ENCODE peak calls at places on chromosomes 13 and 19, in five cellular contexts. E, J, K, W and V are unnamed samples.

GRCh38 chr13:74452176-74452575 is 318.0 kb upstream of the KLF12 start:
- DNase-seq in K (no peak), E (no peak), W (peak), J (no peak), V (no peak)

GRCh38 chr19:29211562-29212416 is 1.2 kb downstream of the UQCRFS1 start:
- DNase-seq in E (no peak), K (no peak), J (no peak), W (peak), V (no peak)

GRCh38 chr13:25682221-25682620 is 310.4 kb downstream of the ATP8A2 start:
- DNase-seq in K (no peak), E (no peak), J (no peak), W (no peak), V (no peak)

GRCh38 chr13:73310366-73310765 is 251.6 kb downstream of the KLF5 start:
- DNase-seq in E (no peak), J (no peak), K (no peak), W (no peak), V (no peak)

GRCh38 chr19:30909216-30909615 is 440.0 kb downstream of the TSHZ3 start:
- DNase-seq in J (no peak), E (no peak), W (no peak), K (no peak), V (no peak)

GRCh38 chr19:39544201-39544903 is 4.4 kb upstream of the EID2 start:
- DNase-seq in J (no peak), W (peak), K (no peak), E (no peak), V (no peak)

GRCh38 chr13:92989301-92989700 is 237.3 kb upstream of the GPC6 start:
- DNase-seq in K (no peak), E (no peak), W (no peak), J (no peak), V (no peak)

GRCh38 chr19:15118248-15118647 is 11.0 kb downstream of the SYDE1 start:
- DNase-seq in W (no peak), J (no peak), E (no peak), K (no peak), V (no peak)

GRCh38 chr19:39166571-39167391 is 30.0 kb upstream of the NCCRP1 start:
- DNase-seq in E (no peak), K (no peak), W (no peak), J (peak), V (no peak)

GRCh38 chr13:28147489-28147888 is 9.1 kb downstream of the PAN3 start:
- DNase-seq in W (no peak), K (no peak), J (no peak), E (no peak), V (no peak)

GRCh38 chr19:532578-533484 is 1.3 kb downstream of the CDC34 start:
- DNase-seq in J (peak), K (no peak), E (peak), W (peak), V (no peak)

GRCh38 chr13:64234255-64234654 is 2818.6 kb upstream of the PCDH20 start:
- DNase-seq in W (peak), K (no peak), E (no peak), J (no peak), V (no peak)

GRCh38 chr19:2046046-2046907 is 4.8 kb downstream of the MKNK2 start:
- DNase-seq in W (no peak), E (no peak), K (no peak), J (no peak), V (no peak)

GRCh38 chr19:2048104-2048958 is 2.7 kb downstream of the MKNK2 start:
- DNase-seq in W (no peak), K (no peak), J (no peak), E (no peak), V (no peak)

GRCh38 chr19:2045501-2046045 is 5.5 kb downstream of the MKNK2 start:
- DNase-seq in J (no peak), K (no peak), E (no peak), W (no peak), V (no peak)

GRCh38 chr19:2047449-2048103 is 3.5 kb downstream of the MKNK2 start:
- DNase-seq in J (peak), K (no peak), W (no peak), E (no peak), V (no peak)

GRCh38 chr19:2047076-2047448 is 4.0 kb downstream of the MKNK2 start:
- DNase-seq in K (no peak), J (no peak), E (no peak), W (no peak), V (no peak)
- H3K4me3 ChIP-seq in K (peak), J (no peak), E (no peak), W (no peak), V (no peak)

GRCh38 chr13:40230833-40231266 is 435.6 kb downstream of the FOXO1 start:
- DNase-seq in K (no peak), E (no peak), W (peak), J (no peak), V (no peak)
- H3K27ac ChIP-seq in K (no peak), E (no peak), W (no peak), J (peak), V (no peak)

GRCh38 chr19:33622505-33622808 is 704 bp downstream of the CHST8 start:
- DNase-seq in J (no peak), K (no peak), E (no peak), W (peak), V (no peak)
- H3K4me3 ChIP-seq in J (peak), K (peak), E (no peak), W (peak), V (no peak)

GRCh38 chr19:53540091-53540490 is 2.1 kb downstream of the ZNF331 start:
- DNase-seq in K (no peak), J (no peak), E (no peak), W (no peak), V (no peak)

GRCh38 chr19:53541971-53542370 is 4.0 kb downstream of the ZNF331 start:
- DNase-seq in W (no peak), E (no peak), J (no peak), K (no peak), V (no peak)

GRCh38 chr19:53549354-53549753 is 11.4 kb downstream of the ZNF331 start:
- DNase-seq in W (peak), E (no peak), K (no peak), J (no peak), V (no peak)

GRCh38 chr19:53546766-53547541 is 9.0 kb downstream of the ZNF331 start:
- DNase-seq in E (no peak), J (no peak), K (no peak), W (no peak), V (no peak)

DNA sequence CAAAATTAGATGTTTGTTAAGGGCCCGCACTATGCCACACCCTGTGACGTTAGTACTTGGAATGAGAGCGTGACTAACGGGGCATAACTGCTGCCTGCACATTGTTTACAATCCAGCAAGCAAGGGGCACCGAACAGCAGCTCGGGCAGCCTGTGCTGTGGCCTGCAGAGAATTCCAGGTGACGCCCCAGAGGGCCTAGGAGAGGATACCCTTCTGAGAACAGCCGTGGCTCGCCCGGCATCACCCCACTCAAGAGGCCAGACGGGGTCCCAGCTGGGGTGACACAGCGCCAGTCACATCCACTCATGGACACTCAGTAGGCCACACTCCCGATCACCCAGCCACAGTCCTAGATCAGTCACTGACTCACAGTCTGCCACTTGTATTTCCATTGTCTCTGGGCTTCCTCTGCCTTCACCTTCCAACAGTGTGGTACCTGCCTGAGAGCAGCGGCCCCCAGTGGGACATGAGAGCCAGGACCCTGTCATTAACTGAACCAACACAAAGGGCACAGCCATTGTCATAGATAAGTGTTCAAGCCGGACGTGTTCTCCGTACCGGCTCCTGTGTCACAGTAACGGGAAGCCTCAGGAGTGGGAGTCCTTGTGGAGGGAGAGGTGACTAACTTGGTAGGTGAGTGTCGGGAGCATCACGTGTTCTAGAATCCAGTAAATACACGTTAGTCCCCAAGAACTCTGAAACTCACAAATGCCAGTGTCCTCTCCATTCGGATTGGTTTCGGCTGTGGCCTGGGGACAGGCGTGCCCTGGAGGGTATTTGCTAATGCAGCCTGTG is 7.5 kb downstream of the ZNF331 start:
- DNase-seq in E (no peak), K (no peak), W (no peak), J (no peak), V (no peak)
- H3K27ac ChIP-seq in E (no peak), K (peak), W (no peak), J (no peak), V (peak)